ENCODE peak calls at places on chromosomes 2 and 18, in seven cellular contexts. C is IMR-90, K is mesendoderm, Q is H1, H is H9, Y is trophoblast cell, J is mesenchymal stem cell. T is an unnamed sample.
A peak's percentile ranks its signal among the peaks of the same experiment; 100 is the strongest.

GRCh38 chr2:234494361-234495075 is 2.4 kb downstream of the ARL4C start:
- DNase-seq in C (peak; percentile 66), J (peak; percentile 58), K (peak; percentile 71), Y (peak; percentile 27), H (no peak), Q (no peak), T (peak; percentile 66)

GRCh38 chr2:74464406-74464805 is 776 bp downstream of the MOGS start:
- DNase-seq in J (no peak), Y (no peak), C (no peak), K (no peak), Q (no peak), H (no peak), T (no peak)

GRCh38 chr2:168961450-168962229 is 60.5 kb downstream of the G6PC2 start:
- DNase-seq in K (peak; percentile 88), C (peak; percentile 72), J (peak; percentile 81), Q (no peak), Y (peak; percentile 96), H (peak; percentile 48), T (peak; percentile 70)

GRCh38 chr2:17979707-17980106 is 101.2 kb downstream of the KCNS3 start:
- DNase-seq in H (no peak), Y (no peak), J (peak; percentile 26), K (no peak), Q (no peak), C (peak; percentile 86), T (no peak)

GRCh38 chr18:4808891-4809290 is 353.8 kb upstream of the DLGAP1 start:
- DNase-seq in H (no peak), Y (no peak), J (no peak), Q (no peak), C (no peak), K (peak; percentile 66), T (no peak)

GRCh38 chr18:40531061-40531460 is 1424.0 kb upstream of the PIK3C3 start:
- DNase-seq in Q (no peak), Y (no peak), J (peak; percentile 30), H (no peak), C (peak; percentile 38), K (peak; percentile 14), T (no peak)

GRCh38 chr2:15334650-15335326 is 226.3 kb downstream of the NBAS start:
- DNase-seq in K (no peak), H (no peak), J (no peak), C (peak; percentile 57), Y (peak; percentile 63), Q (no peak), T (no peak)

GRCh38 chr2:42794271-42795046 is 2.1 kb upstream of the HAAO start:
- DNase-seq in H (peak; percentile 78), Y (peak; percentile 56), K (peak; percentile 90), C (no peak), Q (no peak), J (peak; percentile 46), T (no peak)

GRCh38 chr18:3596324-3597158 is 146.6 kb downstream of the TGIF1 start:
- DNase-seq in K (peak; percentile 86), H (peak; percentile 61), C (peak; percentile 58), J (peak; percentile 48), Q (no peak), Y (peak; percentile 51), T (no peak)

GRCh38 chr2:78011251-78011650 is 489.1 kb upstream of the LRRTM4 start:
- DNase-seq in Y (no peak), Q (no peak), K (no peak), J (no peak), H (no peak), C (no peak), T (no peak)

GRCh38 chr18:8997634-8998033 is 104.9 kb upstream of the NDUFV2 start:
- DNase-seq in C (no peak), Q (no peak), H (no peak), J (no peak), Y (no peak), K (peak; percentile 54), T (no peak)

GRCh38 chr2:62137431-62137830 is 58.5 kb upstream of the B3GNT2 start:
- DNase-seq in Q (no peak), Y (peak; percentile 96), H (no peak), K (peak; percentile 28), C (peak; percentile 36), J (peak; percentile 28), T (no peak)

GRCh38 chr2:119713819-119714490 is 35.0 kb downstream of the TMEM177 start:
- DNase-seq in C (no peak), Q (no peak), J (no peak), Y (no peak), H (no peak), K (no peak), T (no peak)

GRCh38 chr2:70009776-70010175 is 48.3 kb upstream of the ASPRV1 start:
- DNase-seq in K (no peak), C (no peak), Q (no peak), H (no peak), Y (peak; percentile 8), J (no peak), T (no peak)

GRCh38 chr18:39406941-39407340 is 1841.3 kb upstream of the CELF4 start:
- DNase-seq in H (no peak), Q (no peak), J (no peak), K (no peak), C (no peak), Y (no peak), T (no peak)

GRCh38 chr18:66110607-66111006 is 359.8 kb downstream of the CDH7 start:
- DNase-seq in Y (no peak), Q (no peak), K (no peak), C (no peak), J (no peak), H (no peak), T (no peak)

GRCh38 chr18:78818495-78818894 is 161.1 kb upstream of the SALL3 start:
- DNase-seq in K (no peak), C (no peak), Q (no peak), H (no peak), J (no peak), Y (no peak), T (no peak)

GRCh38 chr2:18286897-18287296 is 273.6 kb downstream of the RDH14 start:
- DNase-seq in H (no peak), J (no peak), K (no peak), C (no peak), Y (no peak), Q (no peak), T (no peak)

GRCh38 chr2:101803128-101803527 is 105.6 kb downstream of the MAP4K4 start:
- DNase-seq in Q (no peak), J (peak; percentile 65), Y (peak; percentile 64), H (no peak), C (peak; percentile 61), K (no peak), T (no peak)

GRCh38 chr2:235170536-235171510 is 219.0 kb downstream of the SH3BP4 start:
- DNase-seq in H (peak; percentile 63), Q (no peak), K (peak; percentile 94), J (peak; percentile 82), C (peak; percentile 60), Y (peak; percentile 75), T (peak; percentile 12)

GRCh38 chr2:241577413-241578122 is 19.0 kb downstream of the BOK start:
- DNase-seq in H (peak; percentile 22), C (peak; percentile 67), Q (no peak), K (no peak), Y (no peak), J (no peak), T (no peak)

GRCh38 chr18:40407913-40408312 is 1547.1 kb upstream of the PIK3C3 start:
- DNase-seq in J (peak; percentile 65), Q (no peak), Y (no peak), H (no peak), C (peak; percentile 28), K (no peak), T (no peak)

GRCh38 chr18:57961411-57961810 is 82.6 kb upstream of the NEDD4L start:
- DNase-seq in Y (no peak), Q (no peak), H (no peak), K (no peak), C (no peak), J (no peak), T (no peak)
- H2BK120ac ChIP-seq in Y (no peak overlapping the region), Q (no peak overlapping the region), H (no peak overlapping the region), K (no peak overlapping the region), C (no peak overlapping the region), J (no peak overlapping the region), T (no peak overlapping the region)

GRCh38 chr18:42780171-42780570 is 335.3 kb downstream of the RIT2 start:
- DNase-seq in H (no peak), Q (no peak), K (peak; percentile 89), Y (no peak), J (no peak), C (no peak), T (no peak)

GRCh38 chr18:42782929-42783328 is 332.6 kb downstream of the RIT2 start:
- DNase-seq in K (no peak), Q (no peak), J (no peak), Y (peak; percentile 61), H (no peak), C (no peak), T (no peak)

GRCh38 chr18:42781298-42781815 is 334.1 kb downstream of the RIT2 start:
- DNase-seq in C (no peak), Y (no peak), J (no peak), Q (no peak), K (no peak), H (no peak), T (no peak)

DNA sequence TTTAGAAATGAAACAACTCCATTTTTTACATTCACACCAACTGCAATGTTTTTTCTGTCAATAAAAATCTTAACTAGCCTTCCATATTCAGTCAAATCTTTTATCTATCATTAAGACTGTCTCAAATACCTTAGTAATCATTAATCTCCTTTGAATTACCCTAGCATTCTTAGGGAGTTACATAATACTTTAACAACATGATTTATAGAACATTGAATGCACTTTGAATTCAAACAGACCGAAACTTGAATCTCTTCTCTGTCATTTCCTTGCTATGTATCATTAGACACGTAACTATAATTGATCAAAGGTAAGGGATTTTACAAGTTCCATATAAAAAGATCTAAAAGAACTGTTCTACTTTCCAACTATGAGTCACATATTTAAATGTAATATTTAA is 330.9 kb downstream of the RIT2 start:
- DNase-seq in K (no peak), J (no peak), Y (no peak), H (no peak), Q (no peak), C (no peak), T (no peak)
- H3K18ac ChIP-seq in K (no peak overlapping the region), J (no peak overlapping the region), Y (no peak overlapping the region), H (no peak overlapping the region), Q (no peak overlapping the region), C (no peak overlapping the region), T (no peak overlapping the region)

GRCh38 chr2:197809064-197809463 is 4.7 kb downstream of the PLCL1 start:
- DNase-seq in K (no peak), H (no peak), Q (no peak), Y (no peak), J (no peak), C (no peak), T (no peak)

GRCh38 chr2:197810023-197810422 is 5.6 kb downstream of the PLCL1 start:
- DNase-seq in J (no peak), H (no peak), Q (no peak), C (no peak), K (no peak), Y (no peak), T (no peak)

GRCh38 chr2:197806317-197806633 is 1.9 kb downstream of the PLCL1 start:
- DNase-seq in C (no peak), Q (no peak), H (no peak), J (no peak), K (no peak), Y (no peak), T (no peak)

GRCh38 chr2:197813093-197813787 is 8.8 kb downstream of the PLCL1 start:
- DNase-seq in K (peak; percentile 63), H (peak; percentile 28), Q (no peak), C (peak; percentile 52), Y (peak; percentile 38), J (peak; percentile 54), T (no peak)

GRCh38 chr2:197810490-197810889 is 6.1 kb downstream of the PLCL1 start:
- DNase-seq in K (no peak), C (no peak), Y (no peak), J (no peak), Q (no peak), H (no peak), T (no peak)
- H2BK120ac ChIP-seq in K (no peak overlapping the region), C (no peak overlapping the region), Y (no peak overlapping the region), J (no peak overlapping the region), Q (no peak overlapping the region), H (no peak overlapping the region), T (no peak overlapping the region)

GRCh38 chr2:30934071-30934470 is 126.8 kb upstream of the CAPN13 start:
- DNase-seq in Y (no peak), J (no peak), C (no peak), H (no peak), K (no peak), Q (no peak), T (no peak)
- H3K18ac ChIP-seq in Y (no peak overlapping the region), J (no peak overlapping the region), C (no peak overlapping the region), H (no peak overlapping the region), K (no peak overlapping the region), Q (no peak overlapping the region), T (no peak overlapping the region)